ENCODE peak calls at places on chromosomes 3 and 15, in eight cellular contexts. C is HepG2, G is IMR-90, T is K562, M is HCT116, V is GM12878, O is right lobe of liver, Y is body of pancreas. W is an unnamed sample.
A peak's percentile ranks its signal among the peaks of the same experiment; 100 is the strongest.

GRCh38 chr3:58009749-58010535 is 1.7 kb downstream of the FLNB start:
- ATAC-seq in C (no peak), G (no peak), T (peak; percentile 3), M (no peak), V (peak; percentile 3), O (peak; percentile 37), Y (peak; percentile 61), W (no peak)

GRCh38 chr3:11140713-11141104 is 13.6 kb upstream of the HRH1 start:
- ATAC-seq in C (no peak), G (no peak), T (no peak), M (no peak), V (peak; percentile 55), O (no peak), Y (no peak), W (no peak)

GRCh38 chr3:187719628-187720336 is 17.4 kb upstream of the RTP2 start:
- ATAC-seq in C (peak; percentile 90), G (peak; percentile 19), T (no peak), M (peak; percentile 54), V (no peak), O (peak; percentile 80), Y (peak; percentile 31), W (peak; percentile 38)

GRCh38 chr3:87333393-87333892 is 57.1 kb upstream of the POU1F1 start:
- ATAC-seq in C (peak; percentile 81), G (peak; percentile 86), T (no peak), M (peak; percentile 96), V (peak; percentile 88), O (no peak), Y (peak; percentile 67), W (no peak)

GRCh38 chr3:59446775-59447465 is 397.1 kb upstream of the CFAP20DC start:
- ATAC-seq in C (no peak), G (peak; percentile 32), T (no peak), M (no peak), V (no peak), O (no peak), Y (no peak), W (no peak)

GRCh38 chr15:68342351-68342750 is 64.8 kb downstream of the FEM1B start:
- ATAC-seq in C (peak; percentile 43), G (no peak), T (peak; percentile 40), M (no peak), V (no peak), O (peak; percentile 5), Y (no peak), W (no peak)

GRCh38 chr15:79872358-79873017 is 24.3 kb downstream of the MTHFS start:
- ATAC-seq in C (no peak), G (no peak), T (no peak), M (no peak), V (peak; percentile 54), O (peak; percentile 44), Y (no peak), W (no peak)

GRCh38 chr3:100269410-100270217 is 8.8 kb downstream of the TBC1D23 start:
- ATAC-seq in C (no peak), G (peak; percentile 77), T (peak; percentile 64), M (peak; percentile 88), V (peak; percentile 73), O (no peak), Y (no peak), W (no peak)

GRCh38 chr3:161253711-161254110 is 32.6 kb downstream of the NMD3 start:
- ATAC-seq in C (no peak), G (no peak), T (no peak), M (no peak), V (no peak), O (peak; percentile 54), Y (no peak), W (no peak)

GRCh38 chr3:127328391-127328790 is 40.5 kb upstream of the PRR20G start:
- ATAC-seq in C (no peak), G (no peak), T (no peak), M (no peak), V (no peak), O (no peak), Y (no peak), W (no peak)

GRCh38 chr3:40382617-40382979 is 4.4 kb upstream of the ENTPD3 start:
- ATAC-seq in C (no peak), G (no peak), T (peak; percentile 39), M (peak; percentile 68), V (no peak), O (no peak), Y (no peak), W (no peak)

GRCh38 chr3:172246107-172246870 is 202.0 kb downstream of the GHSR start:
- ATAC-seq in C (peak; percentile 21), G (no peak), T (no peak), M (no peak), V (no peak), O (peak; percentile 94), Y (peak; percentile 70), W (no peak)

GRCh38 chr15:99090938-99091337 is 13.9 kb upstream of the SYNM start:
- ATAC-seq in C (no peak), G (no peak), T (no peak), M (no peak), V (peak; percentile 13), O (no peak), Y (no peak), W (no peak)

GRCh38 chr3:88324788-88325187 is 175.0 kb downstream of the C3orf38 start:
- ATAC-seq in C (peak; percentile 98), G (no peak), T (no peak), M (no peak), V (no peak), O (no peak), Y (no peak), W (no peak)

GRCh38 chr3:156763386-156763785 is 62.8 kb upstream of the LEKR1 start:
- ATAC-seq in C (no peak), G (no peak), T (no peak), M (no peak), V (no peak), O (no peak), Y (no peak), W (no peak)

GRCh38 chr3:129506272-129506742 is 22.1 kb upstream of the RHO start:
- ATAC-seq in C (no peak), G (no peak), T (no peak), M (no peak), V (no peak), O (no peak), Y (no peak), W (no peak)

GRCh38 chr3:161358488-161358887 is 12.8 kb downstream of the SPTSSB start:
- ATAC-seq in C (no peak), G (no peak), T (no peak), M (no peak), V (no peak), O (no peak), Y (no peak), W (no peak)

GRCh38 chr3:167918686-167919085 is 177.0 kb downstream of the GOLIM4 start:
- ATAC-seq in C (no peak), G (no peak), T (no peak), M (no peak), V (no peak), O (no peak), Y (no peak), W (no peak)

GRCh38 chr3:118380576-118380975 is 654.1 kb downstream of the IGSF11 start:
- ATAC-seq in C (no peak), G (no peak), T (no peak), M (no peak), V (peak; percentile 48), O (no peak), Y (no peak), W (no peak)

GRCh38 chr3:85081191-85081895 is 122.6 kb downstream of the CADM2 start:
- ATAC-seq in C (no peak), G (peak; percentile 72), T (no peak), M (no peak), V (no peak), O (no peak), Y (no peak), W (peak; percentile 66)

GRCh38 chr15:90219421-90220141 is 14.2 kb downstream of the CIB1 start:
- ATAC-seq in C (peak; percentile 84), G (peak; percentile 71), T (peak; percentile 95), M (peak; percentile 80), V (peak; percentile 92), O (peak; percentile 55), Y (peak; percentile 25), W (peak; percentile 35)

GRCh38 chr3:197847866-197848401 is 56.9 kb downstream of the LRCH3 start:
- ATAC-seq in C (no peak), G (peak; percentile 53), T (peak; percentile 60), M (no peak), V (peak; percentile 98), O (peak; percentile 90), Y (no peak), W (no peak)

GRCh38 chr3:38036286-38036685 is 2.7 kb upstream of the DLEC1 start:
- ATAC-seq in C (no peak), G (no peak), T (no peak), M (no peak), V (no peak), O (no peak), Y (no peak), W (no peak)

DNA sequence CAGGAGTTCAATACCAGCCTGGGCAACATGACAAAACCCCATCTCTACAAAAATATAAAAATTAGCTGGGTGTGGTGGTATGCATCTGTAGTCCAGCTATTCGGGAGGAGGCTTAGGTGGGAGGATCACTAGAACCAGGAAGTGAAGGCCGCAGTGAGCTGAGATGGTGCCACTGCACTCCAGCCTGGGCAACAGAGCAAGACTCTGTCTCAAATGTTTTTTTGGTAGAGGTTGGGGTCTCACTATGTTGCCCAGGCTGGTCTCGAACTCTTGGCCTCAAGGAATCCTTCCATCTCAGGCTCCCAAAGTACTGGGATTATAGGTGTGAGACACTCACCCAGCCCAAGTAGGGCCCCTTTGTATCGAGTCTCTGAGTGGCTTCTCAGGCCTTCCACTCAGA is 1.9 kb upstream of the IFRD2 start:
- ATAC-seq in C (no peak), G (no peak), T (no peak), M (no peak), V (no peak), O (no peak), Y (no peak), W (no peak)
- TF ChIP-seq POLR2A in C (no peak), G (no peak), T (no peak), M (no peak), V (no peak), O (no peak), Y (no peak), W (no peak)

GRCh38 chr3:45976191-45977091 is 19.2 kb downstream of the FYCO1 start:
- ATAC-seq in C (no peak), G (no peak), T (no peak), M (no peak), V (no peak), O (no peak), Y (no peak), W (no peak)
- H3K36me3 ChIP-seq in C (peaks cover 71% of the 10 kb centered on the region), G (peaks cover 26% of the 10 kb centered on the region), T (peaks cover 93% of the 10 kb centered on the region), M (peaks cover 19% of the 10 kb centered on the region), V (peaks cover 9% of the 10 kb centered on the region), O (peaks cover 4% of the 10 kb centered on the region), Y (no peaks in the 10 kb centered on the region), W (no peaks in the 10 kb centered on the region)

GRCh38 chr15:49084285-49084570 is 38.0 kb upstream of the SECISBP2L start:
- ATAC-seq in C (no peak), G (no peak), T (no peak), M (no peak), V (no peak), O (no peak), Y (no peak), W (no peak)
- H3K27ac ChIP-seq in C (no peak overlapping the region), G (peak overlapping the region; percentile 99), T (no peak overlapping the region), M (no peak overlapping the region), V (no peak overlapping the region), O (no peak overlapping the region), Y (no peak overlapping the region), W (no peak overlapping the region)

DNA sequence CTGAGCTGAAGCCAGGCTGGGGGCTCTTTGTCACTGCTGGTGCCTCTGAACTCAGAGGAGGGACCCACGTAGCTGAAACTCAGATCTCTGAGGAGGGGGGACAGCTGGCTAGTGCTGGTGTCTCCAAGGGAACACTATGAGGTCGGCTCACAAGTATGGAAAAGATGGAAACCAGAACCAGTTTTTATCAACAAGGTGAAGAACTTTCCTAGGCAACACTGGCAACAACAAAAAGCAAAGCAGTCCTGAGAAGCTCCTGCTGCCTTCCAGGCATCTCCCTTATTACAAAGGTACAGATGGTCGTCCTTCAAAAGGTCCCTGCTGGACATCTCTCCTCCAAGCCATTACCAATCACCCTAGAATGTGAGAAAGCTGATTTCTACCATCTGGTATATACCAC is 27.0 kb upstream of the FSTL1 start:
- ATAC-seq in C (no peak), G (no peak), T (no peak), M (no peak), V (no peak), O (no peak), Y (no peak), W (no peak)
- TF ChIP-seq POLR2A in C (no peak), G (no peak), T (no peak), M (no peak), V (no peak), O (no peak), Y (no peak), W (no peak)